ENCODE peak calls at places on chromosomes 3 and 15, in seven cellular contexts. K is GM12892; A is stimulated activated CD4-positive, alpha-beta T cell treated with anti-CD3 and anti-CD28 coated beads, TNF-alpha, amount 100 ng/mL, for 4 hours; Z is kidney tubule cell; F is LoVo; R is HFFc6; W is NCI-H82. I is an unnamed sample.

GRCh38 chr3:46500631-46501377 is 3.0 kb downstream of the RTP3 start:
- DNase-seq in R (peak), Z (no peak), F (no peak), K (no peak), W (no peak), A (no peak), I (no peak)

GRCh38 chr15:81195339-81195864 is 1.3 kb upstream of the IL16 start:
- DNase-seq in Z (no peak), K (no peak), F (no peak), A (no peak), R (no peak), W (peak), I (no peak)

GRCh38 chr3:183818041-183818620 is 7.2 kb downstream of the MAP6D1 start:
- DNase-seq in K (no peak), A (no peak), Z (no peak), W (no peak), R (no peak), F (no peak), I (no peak)

GRCh38 chr3:64648927-64649906 is 38.6 kb downstream of the ADAMTS9 start:
- DNase-seq in W (no peak), Z (no peak), R (no peak), K (no peak), A (no peak), F (no peak), I (no peak)

GRCh38 chr15:52348056-52348745 is 52.6 kb upstream of the MYO5C start:
- DNase-seq in K (no peak), Z (no peak), W (no peak), R (no peak), F (no peak), A (no peak), I (no peak)

GRCh38 chr15:89756897-89757296 is 5.8 kb upstream of the MESP1 start:
- DNase-seq in W (no peak), R (no peak), Z (no peak), K (no peak), A (no peak), F (no peak), I (no peak)

GRCh38 chr15:96334017-96334704 is 3.7 kb downstream of the NR2F2 start:
- DNase-seq in Z (no peak), R (no peak), W (no peak), A (no peak), K (no peak), F (no peak), I (no peak)

GRCh38 chr3:14358426-14359211 is 43.8 kb upstream of the SLC6A6 start:
- DNase-seq in W (peak), K (no peak), Z (no peak), F (no peak), R (no peak), A (no peak), I (no peak)

GRCh38 chr3:71050521-71051258 is 532.8 kb downstream of the FOXP1 start:
- DNase-seq in R (no peak), F (peak), W (no peak), Z (no peak), A (no peak), K (no peak), I (no peak)

GRCh38 chr3:158791259-158791920 is 10.5 kb upstream of the MFSD1 start:
- DNase-seq in A (no peak), F (peak), Z (peak), W (peak), K (no peak), R (peak), I (peak)

GRCh38 chr15:19943515-19943914 is 598.1 kb downstream of the GOLGA6L6 start:
- DNase-seq in A (no peak), W (no peak), F (no peak), Z (no peak), K (no peak), R (no peak), I (no peak)

GRCh38 chr3:183131735-183132134 is 30.8 kb downstream of the LAMP3 start:
- DNase-seq in R (no peak), K (no peak), W (no peak), F (no peak), A (no peak), Z (no peak), I (no peak)

GRCh38 chr3:151864423-151865101 is 8.9 kb upstream of the SUCNR1 start:
- DNase-seq in W (peak), F (no peak), K (no peak), Z (peak), A (no peak), R (peak), I (no peak)

GRCh38 chr3:147318900-147319299 is 87.4 kb downstream of the ZIC4 start:
- DNase-seq in R (no peak), W (no peak), A (no peak), F (no peak), K (no peak), Z (no peak), I (no peak)

GRCh38 chr3:31903686-31904431 is 77.2 kb downstream of the OSBPL10 start:
- DNase-seq in K (no peak), Z (peak), F (peak), W (no peak), R (no peak), A (no peak), I (no peak)

I was measured in NCI-H524 treated with DMSO at 0.1 percent for 48 hours.